ENCODE peak calls at places on chromosomes 13 and 19, in five cellular contexts. S is AG04449, M is AG09309, T is mesenchymal stem cell, H is cardiac muscle cell. Q is an unnamed sample.

GRCh38 chr19:21586341-21587116 is 81.1 kb downstream of the ZNF429 start:
- DNase-seq in T (no peak), S (no peak), M (no peak), H (no peak), Q (no peak)

GRCh38 chr13:44273991-44274810 is 99.4 kb upstream of the SERP2 start:
- DNase-seq in S (no peak), H (peak; percentile 52), T (peak; percentile 67), M (peak; percentile 39), Q (no peak)

GRCh38 chr19:46859637-46860124 is 1.1 kb upstream of the ARHGAP35 start:
- DNase-seq in T (no peak), S (no peak), M (no peak), H (no peak), Q (peak; percentile 89)

GRCh38 chr19:17947815-17948473 is 15.1 kb downstream of the CCDC124 start:
- DNase-seq in H (peak; percentile 95), T (peak; percentile 90), S (no peak), M (peak; percentile 46), Q (peak; percentile 92)

GRCh38 chr19:32933571-32933970 is 38.2 kb downstream of the CEP89 start:
- DNase-seq in H (no peak), S (no peak), M (no peak), T (no peak), Q (no peak)

GRCh38 chr13:71856548-71856947 is 10.5 kb downstream of the DACH1 start:
- DNase-seq in T (no peak), M (no peak), H (no peak), S (no peak), Q (no peak)

GRCh38 chr19:50324331-50324730 is 4.8 kb downstream of the KCNC3 start:
- DNase-seq in M (no peak), H (no peak), T (no peak), S (no peak), Q (peak; percentile 9)

GRCh38 chr19:28463493-28464053 is 749.4 kb downstream of the UQCRFS1 start:
- DNase-seq in H (no peak), S (no peak), T (no peak), M (no peak), Q (no peak)

GRCh38 chr13:98394820-98395510 is 181.9 kb downstream of the STK24 start:
- DNase-seq in S (no peak), H (no peak), T (no peak), M (no peak), Q (no peak)

GRCh38 chr19:57067440-57067839 is 52.3 kb upstream of the USP29 start:
- DNase-seq in S (no peak), H (no peak), T (no peak), M (no peak), Q (no peak)

GRCh38 chr13:110380359-110381028 is 73.4 kb downstream of the COL4A2 start:
- DNase-seq in H (peak; percentile 79), M (no peak), T (peak; percentile 89), S (peak; percentile 82), Q (no peak)

GRCh38 chr13:48232420-48233096 is 448 bp upstream of the ITM2B start:
- DNase-seq in T (no peak), S (no peak), H (no peak), M (no peak), Q (no peak)

GRCh38 chr13:114334305-114335053 is 20.2 kb downstream of the CHAMP1 start:
- DNase-seq in S (no peak), H (no peak), T (no peak), M (no peak), Q (no peak)

GRCh38 chr13:39037410-39037879 is 444 bp downstream of the PROSER1 start:
- DNase-seq in T (peak; percentile 16), H (no peak), S (no peak), M (no peak), Q (no peak)

GRCh38 chr13:99436686-99437416 is 64.4 kb upstream of the TM9SF2 start:
- DNase-seq in M (peak; percentile 37), H (peak; percentile 91), T (peak; percentile 83), S (peak; percentile 26), Q (peak; percentile 68)

GRCh38 chr19:46915386-46915785 is 54.6 kb downstream of the ARHGAP35 start:
- DNase-seq in M (no peak), H (peak; percentile 39), S (no peak), T (peak; percentile 43), Q (no peak)

GRCh38 chr19:55486971-55487883 is 1.0 kb upstream of the SSC5D start:
- DNase-seq in T (peak; percentile 99), M (peak; percentile 93), S (peak; percentile 87), H (peak; percentile 96), Q (peak; percentile 99)

GRCh38 chr13:111658150-111659100 is 338.0 kb downstream of the TEX29 start:
- DNase-seq in H (no peak), M (no peak), T (no peak), S (no peak), Q (peak; percentile 52)

GRCh38 chr13:62357887-62358645 is 942.4 kb upstream of the PCDH20 start:
- DNase-seq in S (no peak), T (peak; percentile 73), H (peak; percentile 56), M (no peak), Q (peak; percentile 23)

GRCh38 chr13:21549633-21550032 is 54.3 kb downstream of the MICU2 start:
- DNase-seq in H (peak; percentile 5), T (no peak), S (no peak), M (no peak), Q (no peak)

GRCh38 chr13:110001622-110002275 is 215.4 kb upstream of the IRS2 start:
- DNase-seq in T (peak; percentile 47), M (no peak), S (peak; percentile 63), H (peak; percentile 56), Q (no peak)

GRCh38 chr13:45925151-45925550 is 73.6 kb upstream of the SIAH3 start:
- DNase-seq in M (no peak), H (peak; percentile 4), T (no peak), S (no peak), Q (no peak)

GRCh38 chr13:50512602-50513527 is 330.6 kb downstream of the DLEU7 start:
- DNase-seq in M (no peak), S (no peak), H (peak; percentile 70), T (peak; percentile 66), Q (peak; percentile 65)

GRCh38 chr13:51797664-51798488 is 6.1 kb downstream of the DHRS12 start:
- DNase-seq in M (no peak), S (no peak), H (peak; percentile 67), T (peak; percentile 58), Q (peak; percentile 42)

GRCh38 chr13:48653074-48654054 is at the start of gene CYSLTR2:
- DNase-seq in H (peak; percentile 73), M (no peak), T (peak; percentile 98), S (no peak), Q (no peak)

GRCh38 chr19:17052439-17052838 is 22.8 kb downstream of the HAUS8 start:
- DNase-seq in S (no peak), M (peak; percentile 14), H (peak; percentile 70), T (peak; percentile 63), Q (no peak)

GRCh38 chr19:3176715-3177501 is 1.7 kb upstream of the S1PR4 start:
- DNase-seq in T (peak; percentile 34), M (peak; percentile 37), H (no peak), S (no peak), Q (peak; percentile 69)

GRCh38 chr19:3179739-3180293 is 1.2 kb downstream of the S1PR4 start:
- DNase-seq in S (no peak), H (no peak), M (no peak), T (no peak), Q (no peak)

GRCh38 chr19:3178973-3179738 is 587 bp downstream of the S1PR4 start:
- DNase-seq in H (no peak), T (no peak), S (no peak), M (no peak), Q (no peak)

GRCh38 chr19:3175761-3176714 is 2.5 kb upstream of the S1PR4 start:
- DNase-seq in S (peak; percentile 54), M (peak; percentile 80), H (no peak), T (peak; percentile 22), Q (peak; percentile 60)

DNA sequence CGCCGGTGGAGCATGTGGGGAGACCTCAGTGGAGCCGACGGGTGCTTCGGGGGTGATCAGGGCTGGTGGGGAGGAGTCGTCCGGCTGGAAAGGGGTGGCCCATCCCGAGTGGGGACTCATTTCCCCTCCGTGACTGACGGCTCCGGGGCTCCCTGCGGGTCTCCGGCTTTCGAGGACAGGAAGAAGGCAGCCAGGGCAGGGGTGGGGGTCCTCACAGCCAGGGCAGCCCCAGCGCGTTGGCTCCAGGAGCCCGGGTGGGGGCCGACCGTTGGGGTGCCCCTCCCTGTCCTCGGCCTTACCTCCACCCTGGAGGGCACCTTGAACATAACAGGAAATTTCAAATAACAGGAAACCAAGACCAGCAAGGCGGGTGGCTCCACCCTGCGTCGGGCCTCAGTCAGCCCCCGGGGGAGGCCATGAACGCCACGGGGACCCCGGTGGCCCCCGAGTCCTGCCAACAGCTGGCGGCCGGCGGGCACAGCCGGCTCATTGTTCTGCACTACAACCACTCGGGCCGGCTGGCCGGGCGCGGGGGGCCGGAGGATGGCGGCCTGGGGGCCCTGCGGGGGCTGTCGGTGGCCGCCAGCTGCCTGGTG is at the start of gene S1PR4:
- DNase-seq in H (no peak), M (no peak), S (no peak), T (no peak), Q (no peak)
- H3K4me3 ChIP-seq in H (no peak within 1 kb of the TSS), M (no peak within 1 kb of the TSS), S (no peak within 1 kb of the TSS), T (no peak within 1 kb of the TSS), Q (no peak within 1 kb of the TSS)

DNA sequence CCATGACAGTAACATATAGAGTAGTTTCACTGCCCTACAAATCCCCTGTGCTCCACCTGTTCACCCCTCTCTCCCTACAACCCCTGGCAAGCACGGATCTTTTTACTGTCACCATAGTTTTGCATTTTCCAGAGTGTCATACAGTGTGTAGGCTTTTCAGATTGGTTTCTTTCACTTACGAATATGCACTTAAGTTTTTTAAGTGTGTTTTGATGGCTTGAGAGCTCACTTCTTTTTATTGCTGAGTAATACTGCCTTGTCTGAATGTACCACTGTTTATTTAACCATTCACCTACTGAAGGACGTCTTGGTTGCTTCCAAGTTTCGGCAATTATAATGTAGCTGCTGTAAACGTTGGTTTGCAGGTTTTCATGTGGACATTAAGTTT is 175.1 kb downstream of the ITGBL1 start:
- DNase-seq in H (no peak), M (no peak), T (peak; percentile 29), S (no peak), Q (no peak)
- H3K4me3 ChIP-seq in H (no peak overlapping the region), M (peak overlapping the region; percentile 27), T (peak overlapping the region; percentile 71), S (no peak overlapping the region), Q (peak overlapping the region; percentile 43)

GRCh38 chr19:13022111-13022858 is 27.0 kb downstream of the NFIX start:
- DNase-seq in H (peak; percentile 41), M (no peak), S (no peak), T (peak; percentile 36), Q (peak; percentile 82)
- H3K4me3 ChIP-seq in H (no peak overlapping the region), M (peak overlapping the region; percentile 62), S (peak overlapping the region; percentile 65), T (peak overlapping the region; percentile 69), Q (peak overlapping the region; percentile 48)

GRCh38 chr13:24638096-24638495 is 42.1 kb upstream of the ATP12A start:
- DNase-seq in S (no peak), T (no peak), H (no peak), M (no peak), Q (no peak)
- H3K4me3 ChIP-seq in S (no peak overlapping the region), T (no peak overlapping the region), H (no peak overlapping the region), M (no peak overlapping the region), Q (no peak overlapping the region)

Q was measured in MG63.